ENCODE peak calls at places on chromosome 7, in nine cellular contexts. O, J, N, Y, B, W, Z, E and D are unnamed samples.

GRCh38 chr7:378551-379455 is 88.8 kb downstream of the FOXL3 start:
- DNase-seq in O (no peak), J (no peak), N (peak), Y (no peak), B (peak), W (no peak), Z (no peak), E (peak), D (no peak)

GRCh38 chr7:6409991-6410693 is 37.6 kb downstream of the DAGLB start:
- DNase-seq in O (no peak), J (no peak), N (no peak), Y (no peak), B (no peak), W (no peak), Z (no peak), E (peak), D (no peak)

GRCh38 chr7:135335628-135336139 is 102.0 kb downstream of the STRA8 start:
- DNase-seq in O (peak), J (peak), N (peak), Y (no peak), B (peak), W (peak), Z (peak), E (peak), D (no peak)

GRCh38 chr7:30920584-30921539 is 9.2 kb downstream of the AQP1 start:
- DNase-seq in O (no peak), J (no peak), N (peak), Y (no peak), B (peak), W (no peak), Z (peak), E (peak), D (no peak)

GRCh38 chr7:19024261-19024660 is 93.2 kb downstream of the TWIST1 start:
- DNase-seq in O (no peak), J (no peak), N (no peak), Y (peak), B (no peak), W (no peak), Z (no peak), E (no peak), D (no peak)

GRCh38 chr7:27154901-27155815 is 1.3 kb downstream of the HOXA7 start:
- DNase-seq in O (no peak), J (no peak), N (peak), Y (no peak), B (no peak), W (no peak), Z (peak), E (peak), D (no peak)

GRCh38 chr7:5827755-5828154 is 46.3 kb upstream of the RNF216 start:
- DNase-seq in O (peak), J (peak), N (no peak), Y (no peak), B (no peak), W (no peak), Z (peak), E (peak), D (peak)

GRCh38 chr7:30717181-30717580 is 34.8 kb upstream of the INMT start:
- DNase-seq in O (no peak), J (no peak), N (no peak), Y (no peak), B (no peak), W (peak), Z (no peak), E (peak), D (no peak)

GRCh38 chr7:36894190-36894589 is 169.9 kb upstream of the AOAH start:
- DNase-seq in O (no peak), J (no peak), N (no peak), Y (no peak), B (no peak), W (no peak), Z (no peak), E (no peak), D (no peak)

GRCh38 chr7:52842192-52842900 is 193.1 kb upstream of the POM121L12 start:
- DNase-seq in O (no peak), J (no peak), N (no peak), Y (no peak), B (no peak), W (no peak), Z (no peak), E (no peak), D (no peak)
- H3K4me3 ChIP-seq in O (no peak), J (no peak), N (no peak), Y (no peak), B (no peak), W (no peak), Z (no peak), E (no peak), D (no peak)

GRCh38 chr7:55084307-55084706 is 65.5 kb downstream of the EGFR start:
- DNase-seq in O (no peak), J (no peak), N (no peak), Y (no peak), B (no peak), W (no peak), Z (no peak), E (no peak), D (no peak)

GRCh38 chr7:55083206-55083605 is 64.4 kb downstream of the EGFR start:
- DNase-seq in O (no peak), J (no peak), N (no peak), Y (no peak), B (no peak), W (no peak), Z (no peak), E (no peak), D (no peak)

GRCh38 chr7:55085511-55086412 is 66.9 kb downstream of the EGFR start:
- DNase-seq in O (no peak), J (no peak), N (no peak), Y (no peak), B (no peak), W (no peak), Z (no peak), E (no peak), D (no peak)

GRCh38 chr7:55087521-55087961 is 68.7 kb downstream of the EGFR start:
- DNase-seq in O (no peak), J (no peak), N (no peak), Y (no peak), B (no peak), W (no peak), Z (no peak), E (no peak), D (no peak)

DNA sequence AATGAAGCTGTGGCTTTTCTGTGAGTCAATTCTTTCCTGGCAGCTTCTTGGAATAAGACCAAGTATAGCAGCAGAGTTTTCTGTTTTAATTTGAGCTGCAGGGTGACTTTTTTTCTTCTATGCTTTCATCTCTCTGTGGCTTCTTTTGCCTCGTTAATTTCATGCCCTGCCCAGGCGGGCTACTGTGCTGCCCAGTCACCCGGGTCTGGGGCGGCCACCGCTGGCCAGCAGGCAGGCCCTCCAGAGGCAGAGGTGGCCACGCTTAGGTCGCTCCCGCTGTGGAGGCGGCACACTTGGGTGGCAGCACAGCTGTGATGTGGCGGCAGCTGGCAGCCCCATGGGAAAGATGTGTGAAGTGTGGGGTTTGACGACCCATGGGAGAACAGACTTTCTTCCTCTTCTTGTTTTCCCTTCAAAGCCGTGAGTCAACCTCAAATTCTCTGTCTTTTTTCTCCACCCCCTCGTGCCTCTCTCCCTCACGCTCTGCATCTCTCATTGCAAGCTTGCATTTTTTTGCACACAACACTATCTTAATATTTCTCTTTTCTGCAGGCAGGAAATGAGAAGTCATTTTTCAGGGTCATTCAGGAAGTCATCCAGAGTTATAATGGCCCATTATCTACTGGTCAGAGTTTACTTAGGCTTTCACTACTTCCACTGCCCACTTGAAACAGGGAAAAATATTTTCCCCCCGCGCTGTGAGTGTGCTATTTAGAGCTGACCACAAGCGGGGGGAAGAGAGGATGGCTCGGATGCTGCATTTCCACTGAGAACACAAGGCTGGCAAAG is 67.8 kb downstream of the EGFR start:
- DNase-seq in O (no peak), J (no peak), N (peak), Y (peak), B (no peak), W (no peak), Z (no peak), E (no peak), D (no peak)
- H3K4me3 ChIP-seq in O (no peak), J (no peak), N (no peak), Y (peak), B (no peak), W (peak), Z (no peak), E (no peak), D (no peak)

DNA sequence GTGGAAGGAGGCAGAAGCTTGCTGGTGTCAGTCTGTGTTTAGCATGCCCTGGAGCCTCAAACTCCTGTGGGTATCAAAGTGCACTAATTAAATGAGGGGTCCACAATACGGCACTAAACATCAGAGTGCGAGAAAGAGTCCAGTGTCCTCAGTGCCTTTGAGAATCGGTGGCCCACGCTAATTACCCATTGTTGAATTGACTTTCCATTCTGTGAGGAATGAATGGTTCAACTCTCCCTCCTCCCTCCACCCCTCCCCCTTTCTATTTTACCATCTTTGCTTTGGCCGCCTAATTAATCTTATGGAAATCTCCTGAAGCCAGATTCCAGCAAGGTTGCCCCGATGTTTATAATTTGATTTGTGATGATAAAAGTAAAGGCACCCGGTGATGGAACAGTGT is 217.8 kb downstream of the TFEC start:
- DNase-seq in O (no peak), J (no peak), N (no peak), Y (no peak), B (no peak), W (no peak), Z (no peak), E (no peak), D (no peak)
- H3K4me3 ChIP-seq in O (no peak), J (no peak), N (no peak), Y (no peak), B (no peak), W (no peak), Z (no peak), E (no peak), D (no peak)

GRCh38 chr7:100720645-100721504 is 607 bp downstream of the EPO start:
- DNase-seq in O (no peak), J (no peak), N (peak), Y (no peak), B (no peak), W (no peak), Z (peak), E (peak), D (no peak)
- H3K4me3 ChIP-seq in O (no peak), J (no peak), N (no peak), Y (no peak), B (no peak), W (no peak), Z (peak), E (peak), D (no peak)

DNA sequence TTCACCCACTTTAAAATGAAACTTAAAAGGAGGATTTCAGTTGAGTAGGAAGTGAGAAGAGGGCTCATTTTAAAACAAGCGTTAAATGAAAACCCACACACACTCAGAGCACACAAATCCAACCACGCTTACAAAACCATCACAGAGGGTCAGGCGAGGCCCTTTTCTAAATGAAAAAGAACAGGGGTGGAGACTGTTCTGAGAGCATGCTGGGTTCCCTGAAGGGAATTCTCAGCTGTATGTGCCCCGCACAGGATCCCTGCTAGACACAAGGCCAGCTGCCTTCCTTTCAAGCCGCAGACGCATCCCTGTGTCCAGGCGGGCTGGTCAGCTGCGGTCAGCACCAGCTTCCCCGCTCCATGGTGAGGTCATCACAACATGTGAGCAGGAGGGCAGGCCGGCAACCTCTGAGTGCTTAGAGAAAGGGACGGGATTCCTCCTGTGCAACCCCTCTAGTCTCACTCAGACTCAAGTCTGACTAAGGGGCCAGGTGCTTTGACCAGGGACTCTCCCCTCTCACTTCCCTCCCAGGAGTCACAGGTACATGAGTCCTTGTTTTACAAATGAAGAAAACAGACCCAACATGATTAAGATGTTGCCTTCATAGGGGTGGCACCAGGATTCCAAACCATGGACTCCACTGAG is 111.9 kb downstream of the EGFR start:
- DNase-seq in O (no peak), J (no peak), N (no peak), Y (no peak), B (peak), W (no peak), Z (no peak), E (no peak), D (no peak)
- H3K4me3 ChIP-seq in O (no peak), J (no peak), N (no peak), Y (no peak), B (no peak), W (peak), Z (no peak), E (no peak), D (no peak)